ENCODE peak calls at places on chromosomes 16 and 17, in ten cellular contexts. B is heart left ventricle, G is tibial nerve, L is body of pancreas, Z is GM12878, F is breast epithelium, D is endothelial cell of umbilical vein, U is ovary, V is right lobe of liver, Y is sigmoid colon. T is an unnamed sample.

GRCh38 chr17:34300652-34301390 is 15.3 kb downstream of the CCL11 start:
- DNase-seq in B (no peak), G (no peak), L (no peak), Z (no peak), F (no peak), D (peak), U (no peak), V (no peak), Y (peak), T (no peak)

GRCh38 chr17:6752068-6752909 is 3.6 kb upstream of the XAF1 start:
- DNase-seq in B (peak), G (no peak), L (no peak), Z (no peak), F (peak), D (peak), U (peak), V (peak), Y (peak), T (no peak)

GRCh38 chr16:27046958-27047357 is 19.8 kb upstream of the C16orf82 start:
- DNase-seq in B (no peak), G (no peak), L (no peak), Z (no peak), F (no peak), D (no peak), U (no peak), V (no peak), Y (no peak), T (no peak)

GRCh38 chr17:73281926-73282325 is 20.2 kb upstream of the CPSF4L start:
- DNase-seq in B (no peak), G (no peak), L (no peak), Z (peak), F (no peak), D (no peak), U (no peak), V (no peak), Y (no peak), T (peak)

GRCh38 chr17:69326302-69327059 is 452 bp downstream of the ABCA5 start:
- DNase-seq in B (no peak), G (no peak), L (no peak), Z (no peak), F (no peak), D (peak), U (no peak), V (no peak), Y (no peak), T (no peak)

GRCh38 chr17:30344283-30345088 is 10.6 kb upstream of the TMIGD1 start:
- DNase-seq in B (peak), G (no peak), L (peak), Z (no peak), F (peak), D (peak), U (peak), V (peak), Y (no peak), T (no peak)

GRCh38 chr17:46984892-46985291 is 5.8 kb upstream of the RPRML start:
- DNase-seq in B (no peak), G (no peak), L (peak), Z (no peak), F (no peak), D (peak), U (no peak), V (peak), Y (no peak), T (no peak)

GRCh38 chr17:31297090-31297489 is at the start of gene OMG:
- DNase-seq in B (no peak), G (no peak), L (no peak), Z (no peak), F (no peak), D (no peak), U (no peak), V (no peak), Y (no peak), T (no peak)

GRCh38 chr17:12996357-12996756 is 21.5 kb downstream of the ELAC2 start:
- DNase-seq in B (no peak), G (no peak), L (no peak), Z (no peak), F (no peak), D (no peak), U (no peak), V (no peak), Y (peak), T (no peak)

GRCh38 chr17:79740413-79740812 is 9.7 kb downstream of the ENPP7 start:
- DNase-seq in B (no peak), G (no peak), L (no peak), Z (no peak), F (no peak), D (peak), U (no peak), V (no peak), Y (no peak), T (no peak)

GRCh38 chr16:82011199-82011641 is at the start of gene SDR42E1:
- DNase-seq in B (no peak), G (no peak), L (peak), Z (peak), F (peak), D (no peak), U (peak), V (peak), Y (no peak), T (peak)

GRCh38 chr16:81878529-81878928 is 99.4 kb downstream of the PLCG2 start:
- DNase-seq in B (no peak), G (no peak), L (no peak), Z (no peak), F (no peak), D (no peak), U (no peak), V (no peak), Y (no peak), T (no peak)

GRCh38 chr17:48618366-48618896 is 3.3 kb upstream of the HOXB8 start:
- DNase-seq in B (peak), G (peak), L (peak), Z (no peak), F (peak), D (peak), U (peak), V (peak), Y (peak), T (peak)

GRCh38 chr16:11805556-11805955 is 8.5 kb upstream of the ZC3H7A start:
- DNase-seq in B (no peak), G (no peak), L (no peak), Z (no peak), F (peak), D (no peak), U (no peak), V (no peak), Y (no peak), T (no peak)
- TF ChIP-seq POLR2A in B (no peak), G (no peak), L (no peak), Z (no peak), F (no peak), D (no peak), U (no peak), V (no peak), Y (no peak), T (no peak)

GRCh38 chr16:30658731-30659506 is 688 bp downstream of the FBRS start:
- DNase-seq in B (peak), G (peak), L (peak), Z (peak), F (no peak), D (no peak), U (peak), V (peak), Y (peak), T (peak)
- TF ChIP-seq POLR2A in B (no peak), G (peak), L (peak), Z (peak), F (no peak), D (peak), U (no peak), V (no peak), Y (no peak), T (peak)

GRCh38 chr16:89519881-89520280 is 11.7 kb downstream of the SPG7 start:
- DNase-seq in B (no peak), G (no peak), L (no peak), Z (no peak), F (no peak), D (no peak), U (no peak), V (no peak), Y (no peak), T (no peak)
- TF ChIP-seq POLR2A in B (no peak), G (no peak), L (no peak), Z (no peak), F (no peak), D (no peak), U (no peak), V (no peak), Y (no peak), T (no peak)

GRCh38 chr16:85064186-85064585 is 36.6 kb downstream of the KIAA0513 start:
- DNase-seq in B (no peak), G (no peak), L (no peak), Z (no peak), F (no peak), D (no peak), U (no peak), V (no peak), Y (no peak), T (no peak)

GRCh38 chr16:85061566-85061965 is 34.0 kb downstream of the KIAA0513 start:
- DNase-seq in B (peak), G (no peak), L (no peak), Z (no peak), F (no peak), D (no peak), U (no peak), V (peak), Y (peak), T (no peak)

GRCh38 chr16:85062303-85062702 is 34.7 kb downstream of the KIAA0513 start:
- DNase-seq in B (no peak), G (no peak), L (no peak), Z (no peak), F (no peak), D (no peak), U (no peak), V (no peak), Y (no peak), T (no peak)

GRCh38 chr16:85065099-85065498 is 37.5 kb downstream of the KIAA0513 start:
- DNase-seq in B (no peak), G (no peak), L (no peak), Z (no peak), F (no peak), D (no peak), U (no peak), V (no peak), Y (no peak), T (no peak)

DNA sequence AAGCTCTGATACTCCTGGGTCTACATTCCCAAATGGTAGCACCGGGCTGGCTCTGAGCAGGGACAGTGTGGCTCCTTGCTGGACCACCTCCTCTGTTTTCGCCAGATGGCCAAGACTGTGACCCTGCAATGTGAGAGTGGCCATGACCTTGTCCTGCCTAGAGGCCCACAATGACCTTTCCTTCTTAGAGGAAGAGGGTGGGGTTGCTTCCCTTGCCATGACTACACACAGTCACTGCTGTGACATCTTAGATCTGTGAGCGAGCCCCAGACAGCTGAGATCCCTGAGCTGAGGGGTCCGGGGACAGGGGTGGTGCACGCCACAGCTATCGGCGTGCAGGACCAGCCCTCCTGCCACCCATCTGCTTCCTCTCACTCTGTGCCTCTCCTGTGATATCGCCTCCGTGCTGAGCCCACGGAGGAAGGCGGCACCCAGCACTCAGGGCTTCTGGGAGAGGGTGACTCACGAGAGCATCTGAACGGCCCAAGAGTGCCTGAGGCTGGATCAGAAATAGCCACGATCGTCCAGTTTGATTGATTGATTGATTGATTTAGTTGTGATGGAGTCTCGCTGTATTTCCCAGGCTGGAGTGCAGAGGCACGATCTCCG is 35.2 kb downstream of the KIAA0513 start:
- DNase-seq in B (no peak), G (no peak), L (no peak), Z (no peak), F (no peak), D (no peak), U (no peak), V (no peak), Y (no peak), T (no peak)
- TF ChIP-seq POLR2A in B (no peak), G (no peak), L (no peak), Z (no peak), F (no peak), D (no peak), U (no peak), V (no peak), Y (no peak), T (no peak)

DNA sequence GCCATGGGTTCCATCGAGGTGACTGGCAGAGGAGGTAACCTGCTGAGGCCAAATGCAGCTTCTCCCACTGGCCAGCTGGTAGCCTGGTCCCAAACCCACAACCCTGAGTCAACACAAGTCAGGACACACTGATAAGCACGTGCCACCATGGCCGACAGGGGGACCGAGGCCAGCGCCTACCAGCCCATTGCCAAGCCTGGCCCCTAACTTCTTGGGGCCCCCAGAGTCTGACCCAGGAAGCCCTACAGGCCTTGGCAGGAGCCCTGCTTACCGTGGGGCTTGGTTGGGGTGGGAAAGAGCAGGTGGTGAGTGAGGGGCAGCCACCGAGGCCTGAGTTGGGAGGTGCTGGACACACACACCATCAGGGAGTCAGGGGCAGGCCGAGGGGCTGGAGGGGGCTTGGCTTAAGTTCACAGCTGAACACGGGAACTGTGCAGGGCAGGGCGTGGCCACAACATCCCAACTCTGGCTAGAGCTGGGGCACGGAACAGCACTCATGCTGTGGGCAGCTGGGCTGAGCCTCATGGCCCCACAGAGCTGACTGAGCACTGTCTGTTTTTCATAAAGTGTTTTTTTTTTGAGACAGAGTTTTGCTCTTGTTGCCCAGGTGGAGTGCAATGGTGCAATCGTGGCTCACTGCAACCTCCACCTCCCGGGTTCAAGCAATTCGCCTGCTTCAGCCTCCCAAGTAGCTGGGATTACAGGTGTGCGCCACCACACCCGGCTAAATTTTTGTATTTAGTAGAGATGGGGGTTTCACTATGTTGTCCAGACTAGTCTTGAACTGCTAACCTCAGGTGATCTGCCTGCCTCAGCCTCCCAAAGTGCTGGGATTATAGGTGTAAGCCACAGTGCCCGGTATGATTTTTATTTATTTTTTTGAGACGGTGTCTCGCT is 5.5 kb downstream of the MRPL28 start:
- DNase-seq in B (no peak), G (no peak), L (no peak), Z (no peak), F (no peak), D (no peak), U (no peak), V (no peak), Y (no peak), T (no peak)
- TF ChIP-seq POLR2A in B (no peak), G (no peak), L (no peak), Z (peak), F (no peak), D (no peak), U (no peak), V (no peak), Y (no peak), T (no peak)

GRCh38 chr16:2711370-2712062 is 8.5 kb downstream of the PRSS27 start:
- DNase-seq in B (no peak), G (no peak), L (no peak), Z (no peak), F (no peak), D (no peak), U (no peak), V (no peak), Y (peak), T (no peak)

GRCh38 chr16:2709588-2709984 is 10.4 kb downstream of the PRSS27 start:
- DNase-seq in B (no peak), G (no peak), L (no peak), Z (no peak), F (no peak), D (no peak), U (peak), V (no peak), Y (no peak), T (no peak)

GRCh38 chr16:2712063-2712441 is 8.0 kb downstream of the PRSS27 start:
- DNase-seq in B (no peak), G (no peak), L (peak), Z (no peak), F (no peak), D (no peak), U (no peak), V (no peak), Y (peak), T (no peak)

GRCh38 chr16:2710021-2710710 is 9.9 kb downstream of the PRSS27 start:
- DNase-seq in B (no peak), G (no peak), L (no peak), Z (no peak), F (no peak), D (no peak), U (peak), V (no peak), Y (no peak), T (no peak)

DNA sequence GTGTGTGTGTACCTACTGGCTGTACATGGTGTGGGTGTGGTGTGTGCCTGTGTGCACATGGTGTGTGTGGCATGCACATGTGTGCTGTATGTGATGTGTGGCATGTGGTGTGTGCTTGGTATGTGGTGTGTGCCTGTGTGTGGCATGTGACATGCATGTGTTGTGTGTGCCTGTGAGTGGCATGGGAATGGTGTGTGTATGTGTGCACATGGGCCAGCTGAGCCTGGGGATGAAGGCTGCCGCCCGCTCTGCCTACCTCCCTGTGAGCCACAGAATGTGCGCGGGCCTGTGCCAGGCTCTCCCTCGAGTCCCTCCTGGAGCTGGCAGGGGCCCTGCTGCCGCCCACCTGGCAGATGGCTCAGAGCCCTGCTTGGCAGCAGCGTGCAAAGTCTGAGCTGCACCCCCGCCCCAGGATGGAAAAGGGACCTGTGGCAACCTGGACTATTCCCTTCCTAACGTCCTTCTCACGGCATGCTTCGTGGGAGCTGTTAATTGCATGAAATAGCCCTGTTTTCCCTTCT is 9.3 kb downstream of the PRSS27 start:
- DNase-seq in B (no peak), G (no peak), L (no peak), Z (no peak), F (no peak), D (no peak), U (no peak), V (no peak), Y (no peak), T (no peak)
- TF ChIP-seq POLR2A in B (no peak), G (no peak), L (no peak), Z (peak), F (no peak), D (no peak), U (no peak), V (no peak), Y (no peak), T (no peak)

DNA sequence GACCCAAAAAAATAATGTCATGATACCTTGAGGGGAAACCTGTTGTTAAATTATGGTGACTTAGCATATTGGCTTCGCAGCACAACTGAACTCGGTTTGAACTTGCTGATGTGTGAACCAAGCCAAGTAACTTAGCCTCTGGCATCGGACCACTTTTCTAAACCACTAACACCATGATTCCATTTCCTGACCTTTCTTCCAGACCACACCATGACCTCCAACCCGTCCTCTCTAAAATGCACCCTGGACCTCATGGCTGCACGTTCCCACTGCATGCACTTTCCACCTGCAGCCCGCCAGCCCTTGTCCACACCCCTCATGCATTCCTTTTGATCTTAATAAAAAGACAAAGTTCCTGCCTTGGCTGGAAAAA is 29.3 kb downstream of the DYNLRB2 start:
- DNase-seq in B (no peak), G (no peak), L (no peak), Z (no peak), F (no peak), D (peak), U (no peak), V (peak), Y (no peak), T (no peak)
- TF ChIP-seq POLR2A in B (no peak), G (no peak), L (no peak), Z (no peak), F (no peak), D (no peak), U (no peak), V (no peak), Y (no peak), T (no peak)

T was measured in GM12891.